ENCODE peak calls at places on chromosomes 5 and 9, in four cellular contexts. G is NCI-H2171 treated with DMSO at 0.1 percent for 48 hours, A is dorsolateral prefrontal cortex, O is NCI-H2029 treated with DMSO at 0.1 percent for 48 hours. D is an unnamed sample.

GRCh38 chr9:82729991-82730390 is 333.0 kb downstream of the RASEF start:
- DNase-seq in G (no peak), A (no peak), O (no peak), D (no peak)

GRCh38 chr5:76849767-76850291 is at the start of gene S100Z:
- DNase-seq in G (no peak), A (no peak), O (no peak), D (no peak)

GRCh38 chr5:178356459-178356872 is 123.9 kb upstream of the PHYKPL start:
- DNase-seq in G (no peak), A (no peak), O (no peak), D (no peak)

GRCh38 chr9:129436751-129437625 is 183.9 kb downstream of the C9orf50 start:
- DNase-seq in G (peak), A (peak), O (no peak), D (no peak)

GRCh38 chr9:132008184-132008781 is 71.4 kb downstream of the MED27 start:
- DNase-seq in G (no peak), A (no peak), O (no peak), D (peak)

GRCh38 chr5:168822745-168823281 is 243.6 kb upstream of the PANK3 start:
- DNase-seq in G (no peak), A (no peak), O (no peak), D (peak)

GRCh38 chr9:131732061-131732526 is 7.8 kb downstream of the RAPGEF1 start:
- DNase-seq in G (peak), A (no peak), O (peak), D (peak)

GRCh38 chr9:134472256-134472655 is 146.0 kb downstream of the RXRA start:
- DNase-seq in G (no peak), A (no peak), O (no peak), D (no peak)

GRCh38 chr5:123285122-123286011 is 137.8 kb downstream of the CEP120 start:
- DNase-seq in G (peak), A (no peak), O (no peak), D (no peak)

GRCh38 chr5:592158-592557 is 20.0 kb upstream of the CEP72 start:
- DNase-seq in G (peak), A (no peak), O (no peak), D (peak)

GRCh38 chr5:83426855-83427254 is 44.7 kb upstream of the VCAN start:
- DNase-seq in G (no peak), A (no peak), O (no peak), D (no peak)

GRCh38 chr5:134798468-134798867 is 39.9 kb downstream of the DDX46 start:
- DNase-seq in G (no peak), A (no peak), O (no peak), D (no peak)

GRCh38 chr9:126696091-126696763 is 82.5 kb downstream of the LMX1B start:
- DNase-seq in G (no peak), A (no peak), O (no peak), D (no peak)

GRCh38 chr5:139855946-139856540 is 60.4 kb downstream of the PSD2 start:
- DNase-seq in G (no peak), A (peak), O (no peak), D (no peak)

GRCh38 chr5:41148448-41148847 is 64.9 kb downstream of the C6 start:
- DNase-seq in G (no peak), A (no peak), O (no peak), D (no peak)

GRCh38 chr9:68708513-68708912 is 3.5 kb downstream of the PIP5K1B start:
- DNase-seq in G (no peak), A (no peak), O (no peak), D (no peak)

GRCh38 chr5:102753889-102754498 is 1.1 kb upstream of the PAM start:
- DNase-seq in G (no peak), A (no peak), O (no peak), D (no peak)

GRCh38 chr9:99624499-99625233 is 197.0 kb upstream of the NR4A3 start:
- DNase-seq in G (no peak), A (no peak), O (no peak), D (no peak)